ENCODE peak calls at places on chromosome X, in five cellular contexts. S is astrocyte of the spinal cord, O is fibroblast of mammary gland, J is OCI-LY7, Z is dorsolateral prefrontal cortex. W is an unnamed sample.

GRCh38 chrX:19174401-19175025 is 52.2 kb upstream of the ADGRG2 start:
- DNase-seq in Z (no peak), J (no peak), O (peak; percentile 79), S (peak; percentile 52), W (peak; percentile 33)

GRCh38 chrX:3712870-3713224 is 602 bp downstream of the PRKX start:
- DNase-seq in S (no peak), O (no peak), J (no peak), Z (no peak), W (no peak)

GRCh38 chrX:25028726-25029125 is 13.0 kb upstream of the ARX start:
- DNase-seq in J (no peak), O (peak; percentile 66), Z (no peak), S (peak; percentile 40), W (peak; percentile 44)

GRCh38 chrX:45758319-45758718 is 557.6 kb upstream of the DIPK2B start:
- DNase-seq in Z (no peak), O (peak; percentile 91), S (peak; percentile 92), J (no peak), W (peak; percentile 91)

GRCh38 chrX:51336584-51336983 is 4.0 kb downstream of the NUDT10 start:
- DNase-seq in O (peak; percentile 57), J (peak; percentile 68), Z (no peak), S (peak; percentile 47), W (peak; percentile 40)

GRCh38 chrX:133369065-133369464 is 46.2 kb downstream of the GPC4 start:
- DNase-seq in J (no peak), Z (no peak), O (no peak), S (no peak), W (no peak)

GRCh38 chrX:1483843-1484637 is 31.3 kb upstream of the ASMTL start:
- DNase-seq in S (no peak), O (no peak), Z (no peak), J (peak; percentile 76), W (no peak)

GRCh38 chrX:22950278-22951266 is 49.2 kb upstream of the DDX53 start:
- DNase-seq in S (peak; percentile 81), Z (peak; percentile 37), O (peak; percentile 88), J (no peak), W (peak; percentile 86)

GRCh38 chrX:32530802-32531403 is 680.4 kb downstream of the DMD start:
- DNase-seq in J (peak; percentile 71), Z (no peak), S (peak; percentile 30), O (peak; percentile 53), W (peak; percentile 14)

GRCh38 chrX:2692221-2693122 is 1.4 kb downstream of the CD99 start:
- DNase-seq in Z (no peak), O (peak; percentile 40), J (peak; percentile 38), S (peak; percentile 62), W (peak; percentile 62)

GRCh38 chrX:68842781-68843581 is 14.2 kb downstream of the EFNB1 start:
- DNase-seq in O (peak; percentile 10), J (no peak), Z (no peak), S (peak; percentile 77), W (no peak)

GRCh38 chrX:130716822-130717405 is 186.1 kb downstream of the ENOX2 start:
- DNase-seq in J (no peak), Z (no peak), O (no peak), S (no peak), W (peak; percentile 23)

GRCh38 chrX:40156472-40157227 is 58.9 kb upstream of the BCOR start:
- DNase-seq in O (no peak), S (no peak), J (no peak), Z (no peak), W (no peak)

GRCh38 chrX:40154853-40155616 is 57.3 kb upstream of the BCOR start:
- DNase-seq in O (peak; percentile 52), J (peak; percentile 29), Z (no peak), S (no peak), W (no peak)

GRCh38 chrX:40157228-40158035 is 59.7 kb upstream of the BCOR start:
- DNase-seq in J (peak; percentile 25), O (no peak), S (no peak), Z (no peak), W (no peak)

GRCh38 chrX:40154229-40154852 is 56.6 kb upstream of the BCOR start:
- DNase-seq in Z (peak; percentile 52), J (peak; percentile 20), O (no peak), S (peak; percentile 35), W (no peak)

DNA sequence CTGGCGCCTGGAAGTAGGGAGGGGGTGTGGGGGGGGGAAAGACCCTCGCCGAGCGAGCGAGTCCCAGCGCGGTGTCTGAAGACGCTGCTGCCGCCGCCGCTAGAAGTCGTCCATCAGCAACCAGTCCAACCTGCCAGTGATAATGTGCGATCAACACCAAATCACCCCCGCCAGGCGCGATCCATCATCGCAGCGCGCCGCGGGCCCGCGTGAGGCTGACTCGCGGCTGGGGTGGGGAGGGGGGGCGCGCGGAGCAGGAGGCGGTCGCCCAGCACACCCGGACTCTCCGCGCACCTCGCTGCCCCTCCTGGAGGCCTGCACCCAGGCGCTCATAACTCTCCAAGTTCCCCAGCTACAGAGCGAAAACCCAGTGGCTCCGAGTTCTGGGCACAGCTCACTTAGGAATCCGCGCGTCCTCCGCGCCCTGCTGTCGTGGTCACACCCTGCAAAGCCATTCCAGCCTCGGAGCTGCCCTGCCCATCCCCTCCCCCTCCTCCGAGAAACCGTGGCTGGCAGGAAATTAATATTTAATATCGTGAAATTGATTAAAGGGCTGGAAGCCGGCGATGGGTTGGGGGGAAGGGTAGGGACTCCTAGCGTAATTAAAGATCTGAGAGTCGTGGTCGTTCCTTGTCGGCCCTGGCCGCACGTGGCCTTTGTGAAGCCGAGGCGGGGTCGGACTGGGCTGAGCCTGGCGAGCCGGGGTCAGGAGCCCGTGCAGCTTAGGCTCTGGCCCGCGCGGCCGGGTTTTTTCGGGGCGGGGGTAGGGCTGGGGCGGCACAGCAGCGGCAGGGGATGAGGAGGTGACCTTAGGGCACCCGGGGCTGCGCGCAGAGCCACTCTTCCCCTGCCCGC is 58.1 kb upstream of the BCOR start:
- DNase-seq in J (peak; percentile 28), S (no peak), O (no peak), Z (no peak), W (no peak)
- H3K4me3 ChIP-seq in J (peak overlapping the region; percentile 67), S (peak overlapping the region; percentile 26), O (no peak overlapping the region), Z (peak overlapping the region; percentile 31), W (peak overlapping the region; percentile 24)

GRCh38 chrX:28625223-28625622 is 38.0 kb downstream of the IL1RAPL1 start:
- DNase-seq in S (no peak), J (no peak), Z (no peak), O (no peak), W (no peak)

GRCh38 chrX:28628101-28628500 is 40.9 kb downstream of the IL1RAPL1 start:
- DNase-seq in Z (no peak), O (no peak), J (no peak), S (no peak), W (no peak)
- TF ChIP-seq CTCF in Z (no peak), O (no peak), J (no peak), S (no peak), W (no peak)

GRCh38 chrX:46991664-46992063 is 79.4 kb downstream of the JADE3 start:
- DNase-seq in J (no peak), O (no peak), Z (no peak), S (no peak), W (no peak)
- H3K4me3 ChIP-seq in J (no peak overlapping the region), O (no peak overlapping the region), Z (no peak overlapping the region), S (no peak overlapping the region), W (no peak overlapping the region)

DNA sequence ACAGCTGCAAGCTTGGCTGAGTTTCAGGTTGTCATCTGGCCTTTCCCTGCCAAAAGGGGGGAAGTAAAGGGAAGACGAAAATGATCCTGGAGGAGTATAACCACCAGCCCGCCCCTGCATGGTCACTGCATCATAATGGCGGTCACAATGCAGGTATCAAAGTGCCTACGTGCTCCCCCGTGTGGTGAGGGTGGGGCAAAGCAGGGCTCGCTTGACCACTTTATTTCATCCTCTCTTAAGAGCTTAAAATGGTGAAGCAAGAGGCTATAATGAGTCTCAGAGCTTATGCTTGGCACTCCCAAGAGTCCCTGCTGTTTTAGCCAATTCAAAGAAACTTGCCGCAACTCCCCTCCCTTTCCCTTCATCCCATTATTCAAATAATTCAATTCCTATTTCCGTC is 105.6 kb downstream of the APOOL start:
- DNase-seq in J (peak; percentile 33), Z (no peak), S (no peak), O (peak; percentile 19), W (no peak)
- TF ChIP-seq CTCF in J (peak; percentile 71), Z (peak; percentile 17), S (peak; percentile 49), O (peak; percentile 46), W (peak; percentile 27)

GRCh38 chrX:49308604-49309269 is 5.3 kb downstream of the GAGE10 start:
- DNase-seq in O (peak; percentile 9), Z (no peak), J (no peak), S (peak; percentile 8), W (peak; percentile 12)
- H3K4me3 ChIP-seq in O (peak overlapping the region; percentile 13), Z (peak overlapping the region; percentile 22), J (no peak overlapping the region), S (no peak overlapping the region), W (peak overlapping the region; percentile 52)

DNA sequence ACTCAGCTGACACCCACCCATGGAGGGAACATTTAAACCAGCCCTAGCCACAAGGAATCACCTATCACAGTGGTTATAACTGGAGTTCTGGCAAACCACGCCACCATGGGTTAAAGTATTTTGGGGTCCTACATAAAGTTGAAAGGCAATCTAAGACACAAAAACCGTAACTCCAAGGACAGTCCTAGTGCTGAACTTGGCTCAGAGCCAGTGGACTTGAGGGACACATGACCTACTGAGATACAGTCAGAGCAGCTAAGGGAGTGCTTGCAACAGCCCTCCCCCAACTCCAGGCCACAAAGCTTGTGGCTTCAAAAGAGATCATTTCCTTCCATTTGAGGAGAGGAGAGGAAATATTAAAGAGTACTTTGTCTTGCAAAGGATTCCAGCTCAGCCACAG is 300.5 kb downstream of the FGF13 start:
- DNase-seq in J (no peak), Z (no peak), S (no peak), O (no peak), W (no peak)
- TF ChIP-seq CTCF in J (no peak), Z (no peak), S (no peak), O (no peak), W (no peak)

GRCh38 chrX:38060331-38060878 is 54.1 kb downstream of the SYTL5 start:
- DNase-seq in O (no peak), J (no peak), Z (no peak), S (peak; percentile 38), W (no peak)
- H3K4me3 ChIP-seq in O (no peak overlapping the region), J (no peak overlapping the region), Z (no peak overlapping the region), S (no peak overlapping the region), W (no peak overlapping the region)

DNA sequence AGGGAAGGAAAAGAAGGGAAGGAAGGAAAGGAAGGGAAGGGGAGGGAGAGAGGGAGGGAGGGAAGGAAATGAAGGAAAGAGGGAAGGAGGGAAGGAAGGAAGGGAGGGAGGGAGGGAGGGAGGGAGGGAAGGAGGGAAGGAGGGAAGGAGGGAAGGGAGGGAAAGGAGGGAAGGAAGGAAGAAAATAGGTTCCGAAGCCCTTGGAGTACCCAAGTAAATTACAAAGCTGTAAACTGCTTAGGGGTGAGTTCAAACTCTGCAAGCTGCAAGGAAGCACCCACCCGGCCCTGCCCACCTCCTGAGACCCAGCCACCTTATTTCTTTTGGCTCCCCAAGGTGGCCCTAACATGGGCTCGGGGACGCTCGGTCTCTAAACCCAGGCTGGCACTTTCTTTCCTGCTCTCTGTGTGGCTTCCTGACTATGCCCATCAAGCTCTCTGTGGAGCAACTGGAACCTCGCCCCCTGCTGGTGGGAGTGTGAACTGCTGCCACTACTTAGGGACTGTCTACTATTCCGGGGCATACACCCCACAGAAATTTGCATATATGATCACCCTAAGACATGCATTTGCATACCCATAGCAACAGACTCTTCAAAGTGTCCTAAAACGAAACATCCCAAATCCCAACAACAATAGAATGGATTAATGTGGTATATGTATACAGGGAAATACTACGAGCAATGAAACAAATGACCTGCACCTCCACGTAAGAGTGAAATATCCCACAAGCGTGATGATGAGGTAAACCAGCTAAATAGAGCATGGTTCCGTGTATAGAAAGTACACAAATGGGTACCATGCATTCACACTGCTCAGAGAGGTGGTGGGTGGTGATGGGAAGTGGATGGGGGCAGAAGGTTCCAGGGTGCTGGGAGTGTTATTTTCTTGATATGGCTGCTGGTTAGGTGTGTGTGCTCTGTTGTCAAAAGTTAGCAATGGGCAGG is 151.7 kb upstream of the TBL1X start:
- DNase-seq in Z (no peak), O (no peak), J (peak; percentile 46), S (no peak), W (no peak)
- TF ChIP-seq CTCF in Z (peak; percentile 52), O (peak; percentile 58), J (peak; percentile 80), S (peak; percentile 68), W (peak; percentile 42)

GRCh38 chrX:107714196-107714811 is 61.3 kb downstream of the TSC22D3 start:
- DNase-seq in J (no peak), O (peak; percentile 35), Z (no peak), S (peak; percentile 31), W (peak; percentile 8)
- H3K4me3 ChIP-seq in J (peak overlapping the region; percentile 91), O (peak overlapping the region; percentile 75), Z (peak overlapping the region; percentile 57), S (peak overlapping the region; percentile 58), W (no peak overlapping the region)

W was measured in AG10803.